ENCODE peak calls at places on chromosomes 1 and 21, in six cellular contexts. One of them, this sample, is unnamed.

GRCh38 chr1:118878661-118879060 is 109.5 kb downstream of the TBX15 start:
- DNase-seq in GM12878: no peak
- DNase-seq in IMR-90: no peak
- DNase-seq in K562: no peak
- DNase-seq in HepG2: no peak
- DNase-seq in SK-N-SH: no peak
- DNase-seq in this sample: no peak

GRCh38 chr1:43437031-43437973 is 16.4 kb downstream of the HYI start:
- DNase-seq in K562: no peak
- DNase-seq in SK-N-SH: no peak
- DNase-seq in HepG2: no peak
- DNase-seq in IMR-90: no peak
- DNase-seq in GM12878: no peak
- DNase-seq in this sample: no peak

GRCh38 chr1:7384121-7384520 is 387.0 kb upstream of the VAMP3 start:
- DNase-seq in K562: no peak
- DNase-seq in IMR-90: no peak
- DNase-seq in GM12878: no peak
- DNase-seq in SK-N-SH: no peak
- DNase-seq in HepG2: no peak
- DNase-seq in this sample: no peak

GRCh38 chr21:39030127-39030884 is 152.9 kb downstream of the PSMG1 start:
- DNase-seq in GM12878: no peak
- DNase-seq in HepG2: no peak
- DNase-seq in SK-N-SH: no peak
- DNase-seq in K562: no peak
- DNase-seq in IMR-90: no peak
- DNase-seq in this sample: no peak

GRCh38 chr1:162019006-162019405 is 4.7 kb downstream of the OLFML2B start:
- DNase-seq in IMR-90: peak
- DNase-seq in K562: no peak
- DNase-seq in HepG2: no peak
- DNase-seq in SK-N-SH: peak
- DNase-seq in GM12878: no peak
- DNase-seq in this sample: no peak

GRCh38 chr1:69077633-69078032 is 490.1 kb upstream of the LRRC7 start:
- DNase-seq in HepG2: no peak
- DNase-seq in GM12878: no peak
- DNase-seq in SK-N-SH: no peak
- DNase-seq in IMR-90: no peak
- DNase-seq in K562: no peak
- DNase-seq in this sample: no peak

GRCh38 chr1:172393354-172393753 is 27.1 kb upstream of the C1orf105 start:
- DNase-seq in K562: no peak
- DNase-seq in IMR-90: no peak
- DNase-seq in HepG2: no peak
- DNase-seq in SK-N-SH: no peak
- DNase-seq in GM12878: no peak
- DNase-seq in this sample: no peak

GRCh38 chr1:36306210-36306901 is at the start of gene SH3D21:
- DNase-seq in SK-N-SH: peak
- DNase-seq in HepG2: peak
- DNase-seq in K562: peak
- DNase-seq in GM12878: no peak
- DNase-seq in IMR-90: no peak
- DNase-seq in this sample: peak

GRCh38 chr1:30376054-30376453 is 347.3 kb downstream of the MATN1 start:
- DNase-seq in SK-N-SH: no peak
- DNase-seq in HepG2: no peak
- DNase-seq in IMR-90: no peak
- DNase-seq in GM12878: no peak
- DNase-seq in K562: no peak
- DNase-seq in this sample: no peak

GRCh38 chr1:2840036-2840809 is 38.7 kb upstream of the TTC34 start:
- DNase-seq in IMR-90: no peak
- DNase-seq in K562: peak
- DNase-seq in HepG2: no peak
- DNase-seq in SK-N-SH: no peak
- DNase-seq in GM12878: no peak
- DNase-seq in this sample: no peak

GRCh38 chr1:202283379-202283844 is 58.3 kb downstream of the UBE2T start:
- DNase-seq in SK-N-SH: peak
- DNase-seq in GM12878: no peak
- DNase-seq in K562: no peak
- DNase-seq in HepG2: no peak
- DNase-seq in IMR-90: peak
- DNase-seq in this sample: peak

GRCh38 chr1:235642943-235643371 is 6.6 kb downstream of the GNG4 start:
- DNase-seq in SK-N-SH: peak
- DNase-seq in HepG2: no peak
- DNase-seq in K562: no peak
- DNase-seq in GM12878: no peak
- DNase-seq in IMR-90: no peak
- DNase-seq in this sample: no peak

GRCh38 chr1:201717286-201717685 is 111.7 kb upstream of the IPO9 start:
- DNase-seq in IMR-90: no peak
- DNase-seq in HepG2: no peak
- DNase-seq in SK-N-SH: no peak
- DNase-seq in K562: no peak
- DNase-seq in GM12878: no peak
- DNase-seq in this sample: no peak

GRCh38 chr1:240503558-240503957 is 108.4 kb downstream of the GREM2 start:
- DNase-seq in IMR-90: no peak
- DNase-seq in HepG2: no peak
- DNase-seq in GM12878: no peak
- DNase-seq in K562: no peak
- DNase-seq in SK-N-SH: no peak
- DNase-seq in this sample: no peak

GRCh38 chr1:99566290-99567021 is 79.5 kb upstream of the PALMD start:
- DNase-seq in K562: no peak
- DNase-seq in GM12878: no peak
- DNase-seq in IMR-90: no peak
- DNase-seq in SK-N-SH: no peak
- DNase-seq in HepG2: peak
- DNase-seq in this sample: no peak

GRCh38 chr1:211490821-211491415 is 1.0 kb downstream of the RD3 start:
- DNase-seq in IMR-90: no peak
- DNase-seq in HepG2: no peak
- DNase-seq in SK-N-SH: no peak
- DNase-seq in GM12878: no peak
- DNase-seq in K562: peak
- DNase-seq in this sample: no peak

GRCh38 chr1:151311589-151312331 is 15.5 kb downstream of the PI4KB start:
- DNase-seq in GM12878: no peak
- DNase-seq in HepG2: peak
- DNase-seq in SK-N-SH: peak
- DNase-seq in IMR-90: peak
- DNase-seq in K562: peak
- DNase-seq in this sample: peak

GRCh38 chr1:233972951-233973635 is 68.6 kb downstream of the SLC35F3 start:
- DNase-seq in SK-N-SH: peak
- DNase-seq in IMR-90: no peak
- DNase-seq in HepG2: no peak
- DNase-seq in GM12878: no peak
- DNase-seq in K562: peak
- DNase-seq in this sample: peak

GRCh38 chr1:234611799-234612351 is 1.9 kb upstream of the IRF2BP2 start:
- DNase-seq in GM12878: no peak
- DNase-seq in HepG2: peak
- DNase-seq in SK-N-SH: no peak
- DNase-seq in K562: no peak
- DNase-seq in IMR-90: no peak
- DNase-seq in this sample: no peak

GRCh38 chr1:229117664-229118300 is 153.1 kb upstream of the RAB4A start:
- DNase-seq in K562: no peak
- DNase-seq in SK-N-SH: no peak
- DNase-seq in IMR-90: peak
- DNase-seq in GM12878: no peak
- DNase-seq in HepG2: no peak
- DNase-seq in this sample: no peak

GRCh38 chr1:182666736-182667135 is 17.7 kb downstream of the RGS8 start:
- DNase-seq in HepG2: no peak
- DNase-seq in SK-N-SH: no peak
- DNase-seq in IMR-90: peak
- DNase-seq in GM12878: no peak
- DNase-seq in K562: no peak
- DNase-seq in this sample: no peak

GRCh38 chr1:170663011-170663410 is 920 bp upstream of the PRRX1 start:
- DNase-seq in HepG2: no peak
- DNase-seq in GM12878: no peak
- DNase-seq in IMR-90: peak
- DNase-seq in SK-N-SH: no peak
- DNase-seq in K562: no peak
- DNase-seq in this sample: no peak

GRCh38 chr1:170663441-170664282 is at the start of gene PRRX1:
- DNase-seq in HepG2: no peak
- DNase-seq in GM12878: no peak
- DNase-seq in SK-N-SH: no peak
- DNase-seq in IMR-90: peak
- DNase-seq in K562: no peak
- DNase-seq in this sample: no peak

GRCh38 chr1:170661646-170662411 is 2.1 kb upstream of the PRRX1 start:
- DNase-seq in SK-N-SH: peak
- DNase-seq in IMR-90: peak
- DNase-seq in HepG2: no peak
- DNase-seq in GM12878: no peak
- DNase-seq in K562: no peak
- DNase-seq in this sample: no peak

GRCh38 chr1:170660874-170661645 is 2.9 kb upstream of the PRRX1 start:
- DNase-seq in K562: no peak
- DNase-seq in HepG2: no peak
- DNase-seq in IMR-90: peak
- DNase-seq in SK-N-SH: peak
- DNase-seq in GM12878: no peak
- DNase-seq in this sample: no peak

DNA sequence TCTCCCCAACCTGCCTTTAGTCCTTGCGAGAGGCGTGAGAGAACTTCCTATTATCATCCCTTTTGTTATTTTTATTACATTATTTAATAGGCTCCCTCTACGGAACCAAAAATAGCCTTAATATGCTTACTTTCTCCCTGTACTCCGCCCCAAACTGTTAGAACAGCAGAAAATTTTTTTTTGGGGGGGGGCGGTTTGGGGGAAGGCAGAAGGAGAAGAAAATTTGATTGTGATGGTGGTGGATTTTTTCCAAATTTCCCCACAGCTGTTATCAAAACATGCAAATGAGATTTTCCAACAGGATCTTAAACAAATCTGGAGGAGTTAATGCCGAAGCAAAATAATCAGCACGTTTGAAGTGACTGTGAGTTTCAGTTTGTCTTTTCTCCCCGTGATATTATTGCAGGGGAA is 1.4 kb upstream of the PRRX1 start:
- DNase-seq in IMR-90: peak
- DNase-seq in GM12878: no peak
- DNase-seq in SK-N-SH: no peak
- DNase-seq in K562: no peak
- DNase-seq in HepG2: no peak
- DNase-seq in this sample: no peak
- TF ChIP-seq SMC3 in IMR-90: no peak
- TF ChIP-seq SMC3 in GM12878: no peak
- TF ChIP-seq SMC3 in SK-N-SH: no peak
- TF ChIP-seq SMC3 in K562: no peak
- TF ChIP-seq SMC3 in HepG2: no peak
- TF ChIP-seq SMC3 in this sample: no peak

DNA sequence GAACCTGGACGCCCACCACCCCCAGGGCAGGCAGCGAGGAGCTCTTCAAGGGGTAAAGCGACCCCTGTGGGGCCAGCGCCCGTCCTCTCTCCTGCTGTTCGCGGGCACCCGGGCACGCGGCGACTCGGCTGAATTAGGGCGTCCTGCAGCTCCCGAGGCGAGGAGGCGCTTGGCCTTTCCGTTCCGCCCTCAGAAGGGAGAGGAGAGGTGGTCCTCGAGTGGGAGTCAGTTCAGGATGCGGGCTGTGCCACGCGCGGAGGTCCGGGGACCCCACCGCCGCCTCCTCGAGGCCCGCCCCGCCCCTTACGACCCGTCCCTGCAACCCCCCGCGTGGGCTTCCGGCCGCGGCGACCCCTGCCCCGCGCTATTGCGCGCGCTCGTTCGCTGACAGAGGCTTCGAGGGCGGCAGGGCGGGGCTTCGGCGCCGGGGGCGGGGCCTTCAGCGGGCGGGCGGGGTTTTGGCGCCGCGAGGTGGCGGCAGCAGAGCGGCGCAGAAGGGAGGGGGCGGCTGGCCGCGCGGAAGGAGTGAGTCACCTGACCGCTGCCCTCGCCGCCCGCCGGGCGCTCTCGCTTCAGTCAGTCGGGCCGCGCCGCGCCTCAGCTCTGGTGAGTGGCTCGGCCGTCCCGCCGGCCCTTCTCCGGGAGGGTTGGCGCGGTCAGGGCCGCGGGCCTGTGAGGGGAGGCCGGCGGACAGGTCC is at the start of gene BACH1:
- DNase-seq in SK-N-SH: peak
- DNase-seq in GM12878: no peak
- DNase-seq in HepG2: peak
- DNase-seq in IMR-90: peak
- DNase-seq in K562: peak
- DNase-seq in this sample: peak
- TF ChIP-seq CTCF in SK-N-SH: peak
- TF ChIP-seq CTCF in GM12878: peak
- TF ChIP-seq CTCF in HepG2: peak
- TF ChIP-seq CTCF in IMR-90: peak
- TF ChIP-seq CTCF in K562: no peak
- TF ChIP-seq CTCF in this sample: peak

GRCh38 chr1:225461533-225462428 is 33.9 kb upstream of the LBR start:
- DNase-seq in SK-N-SH: peak
- DNase-seq in IMR-90: no peak
- DNase-seq in GM12878: no peak
- DNase-seq in K562: no peak
- DNase-seq in HepG2: no peak
- DNase-seq in this sample: no peak

GRCh38 chr1:225460021-225460736 is 32.3 kb upstream of the LBR start:
- DNase-seq in K562: no peak
- DNase-seq in SK-N-SH: no peak
- DNase-seq in GM12878: no peak
- DNase-seq in HepG2: no peak
- DNase-seq in IMR-90: no peak
- DNase-seq in this sample: no peak

GRCh38 chr1:225462714-225463574 is 35.1 kb upstream of the LBR start:
- DNase-seq in HepG2: no peak
- DNase-seq in SK-N-SH: peak
- DNase-seq in IMR-90: no peak
- DNase-seq in K562: no peak
- DNase-seq in GM12878: no peak
- DNase-seq in this sample: no peak

GRCh38 chr1:225462429-225462713 is 34.5 kb upstream of the LBR start:
- DNase-seq in SK-N-SH: peak
- DNase-seq in K562: no peak
- DNase-seq in GM12878: no peak
- DNase-seq in IMR-90: no peak
- DNase-seq in HepG2: no peak
- DNase-seq in this sample: no peak

GRCh38 chr1:225460737-225461532 is 33.1 kb upstream of the LBR start:
- DNase-seq in K562: no peak
- DNase-seq in SK-N-SH: peak
- DNase-seq in IMR-90: no peak
- DNase-seq in GM12878: no peak
- DNase-seq in HepG2: no peak
- DNase-seq in this sample: no peak
- TF ChIP-seq SMC3 in K562: no peak
- TF ChIP-seq SMC3 in SK-N-SH: no peak
- TF ChIP-seq SMC3 in IMR-90: no peak
- TF ChIP-seq SMC3 in GM12878: no peak
- TF ChIP-seq SMC3 in HepG2: no peak
- TF ChIP-seq SMC3 in this sample: no peak

GRCh38 chr1:247079141-247079874 is 697 bp upstream of the ZNF670 start:
- DNase-seq in SK-N-SH: no peak
- DNase-seq in HepG2: peak
- DNase-seq in K562: no peak
- DNase-seq in IMR-90: no peak
- DNase-seq in GM12878: no peak
- DNase-seq in this sample: no peak
- TF ChIP-seq CTCF in SK-N-SH: no peak
- TF ChIP-seq CTCF in HepG2: no peak
- TF ChIP-seq CTCF in K562: no peak
- TF ChIP-seq CTCF in IMR-90: no peak
- TF ChIP-seq CTCF in GM12878: no peak
- TF ChIP-seq CTCF in this sample: no peak

This sample was measured in A549.